ENCODE peak calls at places on chromosomes 12 and 14, in eight cellular contexts. P is endothelial cell; G is AG04450; U is T-helper 1 cell; R is GM03348; Y is T1000; M is adrenal gland; B is stimulated activated CD4-positive, alpha-beta T cell treated with anti-CD3 and anti-CD28 coated beads, Interleukin-15, amount 100 ng/mL, for 48 hours. H is an unnamed sample.

GRCh38 chr12:47828967-47829482 is 9.3 kb upstream of the HDAC7 start:
- DNase-seq in B (no peak), M (peak), G (no peak), P (no peak), Y (peak), R (peak), U (no peak), H (peak)

GRCh38 chr14:41568979-41569378 is 37.7 kb upstream of the LRFN5 start:
- DNase-seq in R (no peak), G (no peak), P (no peak), M (no peak), B (no peak), U (no peak), Y (no peak), H (no peak)

GRCh38 chr14:67749341-67750110 is 47.8 kb downstream of the RDH12 start:
- DNase-seq in G (no peak), U (no peak), Y (no peak), P (no peak), R (no peak), M (no peak), B (no peak), H (no peak)

GRCh38 chr14:49992901-49993335 is 100.0 kb downstream of the ARF6 start:
- DNase-seq in Y (peak), M (peak), P (no peak), G (no peak), B (peak), R (peak), U (peak), H (no peak)

GRCh38 chr14:104874571-104875411 is 9.7 kb downstream of the CEP170B start:
- DNase-seq in G (no peak), P (no peak), Y (no peak), U (no peak), B (no peak), R (no peak), M (no peak), H (no peak)

GRCh38 chr12:123519151-123520001 is 14.1 kb downstream of the RILPL1 start:
- DNase-seq in Y (no peak), U (no peak), P (no peak), R (peak), G (no peak), M (peak), B (no peak), H (no peak)

GRCh38 chr12:114774181-114774580 is 90.2 kb upstream of the TBX3 start:
- DNase-seq in B (no peak), Y (no peak), M (peak), P (no peak), U (no peak), G (no peak), R (no peak), H (no peak)

GRCh38 chr14:69877492-69877891 is 1.7 kb upstream of the SMOC1 start:
- DNase-seq in M (no peak), U (no peak), G (no peak), R (no peak), Y (no peak), B (no peak), P (no peak), H (peak)

GRCh38 chr12:94180558-94181296 is 32.4 kb downstream of the PLXNC1 start:
- DNase-seq in B (no peak), M (no peak), G (no peak), U (no peak), P (no peak), Y (no peak), R (no peak), H (no peak)

GRCh38 chr12:131862600-131862993 is 31.8 kb upstream of the ULK1 start:
- DNase-seq in G (no peak), P (no peak), M (no peak), R (no peak), U (no peak), B (no peak), Y (no peak), H (no peak)